ENCODE peak calls at places on chromosome 22, in four cellular contexts. A is Panc1, Q is HepG2, L is K562. R is an unnamed sample.
A peak's percentile ranks its signal among the peaks of the same experiment; 100 is the strongest.

GRCh38 chr22:28395920-28396447 is 283.7 kb downstream of the TTC28 start:
- ATAC-seq in A (no peak), Q (peak; percentile 70), L (no peak), R (peak; percentile 46)

GRCh38 chr22:40200795-40201194 is 23.1 kb downstream of the TNRC6B start:
- ATAC-seq in A (no peak), L (peak; percentile 34), Q (no peak), R (no peak)

GRCh38 chr22:43819691-43820670 is 7.9 kb upstream of the EFCAB6 start:
- ATAC-seq in A (no peak), Q (no peak), L (no peak), R (no peak)

GRCh38 chr22:43277987-43278601 is 65.1 kb downstream of the SCUBE1 start:
- ATAC-seq in A (no peak), Q (no peak), L (peak; percentile 36), R (no peak)

GRCh38 chr22:28112130-28112529 is 193.1 kb upstream of the PITPNB start:
- ATAC-seq in L (no peak), A (no peak), Q (no peak), R (no peak)

GRCh38 chr22:17035246-17035645 is 27.2 kb upstream of the GAB4 start:
- ATAC-seq in Q (no peak), L (no peak), A (no peak), R (no peak)

GRCh38 chr22:19607198-19608113 is 83.2 kb upstream of the CLDN5 start:
- ATAC-seq in A (no peak), L (peak; percentile 2), Q (peak; percentile 20), R (peak; percentile 79)

GRCh38 chr22:29320546-29320945 is 5.0 kb upstream of the RASL10A start:
- ATAC-seq in Q (peak; percentile 80), A (peak; percentile 64), L (peak; percentile 74), R (no peak)

GRCh38 chr22:19058713-19059451 is 63.3 kb downstream of the DGCR2 start:
- ATAC-seq in L (peak; percentile 6), Q (peak; percentile 48), A (peak; percentile 58), R (no peak)

GRCh38 chr22:43490311-43490710 is 78.5 kb downstream of the MPPED1 start:
- ATAC-seq in L (no peak), Q (no peak), A (no peak), R (no peak)

GRCh38 chr22:36191106-36191836 is 10.3 kb downstream of the APOL4 start:
- ATAC-seq in L (no peak), A (no peak), Q (no peak), R (peak; percentile 88)

GRCh38 chr22:29524440-29525191 is 28.9 kb downstream of the THOC5 start:
- ATAC-seq in Q (peak; percentile 96), L (peak; percentile 93), A (peak; percentile 89), R (no peak)

GRCh38 chr22:48577691-48578090 is 1250.0 kb downstream of the BRD1 start:
- ATAC-seq in L (no peak), A (no peak), Q (peak; percentile 4), R (no peak)

GRCh38 chr22:35023692-35024363 is 42.1 kb upstream of the ISX start:
- ATAC-seq in L (peak; percentile 96), Q (peak; percentile 84), A (peak; percentile 85), R (no peak)

GRCh38 chr22:29300807-29301601 is 5.4 kb upstream of the GAS2L1 start:
- ATAC-seq in Q (peak; percentile 6), A (peak; percentile 23), L (peak; percentile 10), R (no peak)

GRCh38 chr22:25109878-25110595 is 89.6 kb upstream of the CRYBB3 start:
- ATAC-seq in L (no peak), A (peak; percentile 6), Q (peak; percentile 71), R (no peak)
- TF ChIP-seq POLR2AphosphoS5 in L (no peak), A (no peak), Q (no peak), R (no peak)

DNA sequence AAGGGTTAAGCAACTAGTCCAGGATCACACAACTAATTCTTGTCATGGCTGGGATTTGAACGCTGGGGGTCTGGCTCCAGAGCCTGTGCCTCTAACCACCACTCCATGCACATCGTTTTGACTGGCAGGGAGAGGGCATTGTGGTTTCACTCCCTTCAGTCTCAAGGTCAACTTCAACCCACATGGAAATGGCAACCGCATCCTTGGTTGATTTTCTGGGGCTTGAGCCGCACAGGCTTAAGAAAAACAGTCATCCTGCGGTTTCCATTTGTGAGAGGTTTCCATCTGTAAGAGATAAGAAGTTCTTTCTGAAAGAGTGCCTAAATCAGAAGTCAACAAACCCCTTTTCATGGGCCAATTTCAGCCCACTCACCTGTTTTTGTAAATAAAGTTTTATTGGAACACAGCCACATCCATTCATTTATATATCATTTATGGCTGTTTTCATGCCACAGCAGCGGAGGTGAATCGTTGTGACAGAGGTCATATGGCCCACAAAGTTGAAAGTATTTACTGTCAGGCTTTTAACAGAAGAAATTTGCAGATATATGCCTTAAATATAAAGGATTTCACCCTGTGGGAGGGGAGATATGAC is 65.7 kb downstream of the SGSM1 start:
- ATAC-seq in L (no peak), A (no peak), Q (no peak), R (no peak)
- TF ChIP-seq POLR2AphosphoS5 in L (no peak), A (no peak), Q (no peak), R (no peak)

GRCh38 chr22:37784829-37785495 is 22.8 kb upstream of the GCAT start:
- ATAC-seq in L (peak; percentile 84), Q (peak; percentile 65), A (no peak), R (no peak)
- TF ChIP-seq POLR2AphosphoS5 in L (no peak), Q (no peak), A (no peak), R (no peak)

GRCh38 chr22:26616650-26617049 is 1.2 kb downstream of the CRYBB1 start:
- ATAC-seq in L (no peak), A (no peak), Q (no peak), R (no peak)

GRCh38 chr22:26612652-26613051 is 5.2 kb downstream of the CRYBB1 start:
- ATAC-seq in A (no peak), Q (no peak), L (no peak), R (no peak)

GRCh38 chr22:26617251-26618199 is at the start of gene CRYBB1:
- ATAC-seq in L (peak; percentile 75), Q (no peak), A (no peak), R (peak; percentile 71)

GRCh38 chr22:26615830-26616435 is 1.9 kb downstream of the CRYBB1 start:
- ATAC-seq in Q (no peak), L (no peak), A (no peak), R (no peak)

GRCh38 chr22:26615149-26615548 is 2.7 kb downstream of the CRYBB1 start:
- ATAC-seq in L (no peak), A (no peak), Q (no peak), R (no peak)
- TF ChIP-seq POLR2AphosphoS5 in L (no peak), A (no peak), Q (no peak), R (no peak)

GRCh38 chr22:47275479-47276218 is 513.2 kb downstream of the TBC1D22A start:
- ATAC-seq in A (no peak), Q (no peak), L (no peak), R (no peak)

GRCh38 chr22:47274196-47274595 is 511.7 kb downstream of the TBC1D22A start:
- ATAC-seq in Q (no peak), L (no peak), A (no peak), R (no peak)

GRCh38 chr22:47277511-47277910 is 515.1 kb downstream of the TBC1D22A start:
- ATAC-seq in Q (no peak), L (no peak), A (no peak), R (no peak)

GRCh38 chr22:47277001-47277400 is 514.6 kb downstream of the TBC1D22A start:
- ATAC-seq in A (no peak), L (no peak), Q (no peak), R (no peak)

GRCh38 chr22:47276219-47276843 is 513.9 kb downstream of the TBC1D22A start:
- ATAC-seq in L (no peak), A (no peak), Q (no peak), R (no peak)
- TF ChIP-seq POLR2AphosphoS5 in L (no peak), A (no peak), Q (no peak), R (no peak)

GRCh38 chr22:45280583-45280972 is 4.2 kb upstream of the UPK3A start:
- ATAC-seq in L (no peak), Q (no peak), A (no peak), R (no peak)

GRCh38 chr22:45280995-45281394 is 3.8 kb upstream of the UPK3A start:
- ATAC-seq in A (no peak), L (no peak), Q (no peak), R (no peak)

GRCh38 chr22:45285431-45286058 is 796 bp downstream of the UPK3A start:
- ATAC-seq in L (peak; percentile 72), A (peak; percentile 35), Q (peak; percentile 63), R (no peak)

GRCh38 chr22:45286854-45287551 is 2.3 kb downstream of the UPK3A start:
- ATAC-seq in Q (peak; percentile 74), A (no peak), L (no peak), R (no peak)

DNA sequence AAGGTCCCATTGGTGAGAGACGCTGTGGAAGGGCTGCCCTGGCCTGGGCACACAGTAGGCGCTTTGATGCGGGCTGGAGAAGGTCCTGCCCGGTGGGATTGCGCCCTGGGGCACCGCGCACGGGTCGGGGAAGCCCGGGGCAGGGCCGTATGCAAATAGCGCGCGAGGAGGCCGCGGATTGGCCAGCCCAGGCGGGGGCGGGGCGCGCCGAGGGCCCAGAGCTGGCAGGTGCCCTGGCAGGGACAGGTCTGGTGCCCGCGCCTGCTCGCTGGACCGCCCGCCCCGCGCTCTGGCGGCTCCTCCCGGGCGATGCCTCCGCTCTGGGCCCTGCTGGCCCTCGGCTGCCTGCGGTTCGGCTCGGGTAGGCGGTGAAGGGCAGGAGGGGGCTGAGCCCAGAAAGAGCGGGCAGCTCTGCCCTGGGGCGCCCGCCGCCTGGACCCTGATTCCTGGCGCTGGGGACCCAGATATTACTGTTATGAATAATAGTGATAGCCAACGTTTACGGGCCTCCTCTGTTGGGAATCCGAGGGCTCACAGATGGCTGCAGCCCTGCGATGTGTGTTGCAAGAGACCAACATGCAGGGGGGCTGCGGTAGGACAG is at the start of gene UPK3A:
- ATAC-seq in L (peak; percentile 54), Q (no peak), A (peak; percentile 83), R (peak; percentile 78)
- TF ChIP-seq POLR2AphosphoS5 in L (no peak), Q (no peak), A (no peak), R (no peak)

GRCh38 chr22:24049978-24050377 is 38.9 kb downstream of the CABIN1 start:
- ATAC-seq in Q (no peak), L (no peak), A (no peak), R (no peak)

GRCh38 chr22:24051568-24051967 is 40.5 kb downstream of the CABIN1 start:
- ATAC-seq in A (peak; percentile 34), Q (no peak), L (no peak), R (peak; percentile 91)

GRCh38 chr22:24053481-24054226 is 42.5 kb downstream of the CABIN1 start:
- ATAC-seq in Q (no peak), A (peak; percentile 51), L (no peak), R (no peak)

GRCh38 chr22:24049211-24049610 is 38.1 kb downstream of the CABIN1 start:
- ATAC-seq in Q (no peak), A (no peak), L (no peak), R (no peak)

GRCh38 chr22:24051028-24051427 is 39.9 kb downstream of the CABIN1 start:
- ATAC-seq in L (no peak), Q (no peak), A (no peak), R (no peak)
- TF ChIP-seq POLR2AphosphoS5 in L (no peak), Q (no peak), A (no peak), R (no peak)

GRCh38 chr22:21707677-21708076 is 27.9 kb downstream of the YPEL1 start:
- ATAC-seq in A (no peak), L (peak; percentile 38), Q (no peak), R (no peak)
- TF ChIP-seq POLR2AphosphoS5 in A (no peak), L (no peak), Q (no peak), R (no peak)

R was measured in gastroesophageal sphincter.